ENCODE peak calls at places on chromosomes 11 and 22, in four cellular contexts. T, M, D and V are unnamed samples.
A peak's percentile ranks its signal among the peaks of the same experiment; 100 is the strongest.

GRCh38 chr22:50338042-50338573 is 5.0 kb upstream of the PPP6R2 start:
- DNase-seq in T (no peak), M (no peak), D (no peak), V (no peak)

GRCh38 chr11:6505577-6506240 is 8.6 kb downstream of the DNHD1 start:
- DNase-seq in D (no peak), T (peak; percentile 25), M (no peak), V (no peak)

GRCh38 chr11:125410091-125410490 is 86.0 kb downstream of the FEZ1 start:
- DNase-seq in M (no peak), T (no peak), D (no peak), V (no peak)

GRCh38 chr11:67032830-67033555 is 10.1 kb downstream of the SYT12 start:
- DNase-seq in T (no peak), D (peak; percentile 90), M (peak; percentile 69), V (peak; percentile 20)

GRCh38 chr11:46808804-46809431 is 37.2 kb downstream of the CKAP5 start:
- DNase-seq in M (no peak), T (no peak), D (no peak), V (no peak)

GRCh38 chr11:117993988-117994741 is 8.0 kb downstream of the IL10RA start:
- DNase-seq in D (peak; percentile 36), T (no peak), M (no peak), V (no peak)

GRCh38 chr11:31492320-31492913 is 17.0 kb downstream of the IMMP1L start:
- DNase-seq in M (no peak), D (no peak), T (no peak), V (no peak)

GRCh38 chr11:127332896-127333295 is 332.3 kb upstream of the KIRREL3 start:
- DNase-seq in M (no peak), D (no peak), T (no peak), V (no peak)

GRCh38 chr11:132258865-132259264 is 888.5 kb downstream of the NTM start:
- DNase-seq in D (no peak), T (no peak), M (no peak), V (no peak)

GRCh38 chr22:45083659-45084305 is 74.0 kb upstream of the PHF21B start:
- DNase-seq in M (no peak), T (no peak), D (no peak), V (no peak)

GRCh38 chr11:28209906-28210305 is 101.7 kb downstream of the METTL15 start:
- DNase-seq in M (no peak), D (no peak), T (no peak), V (no peak)

GRCh38 chr11:131511794-131512193 is 141.4 kb downstream of the NTM start:
- DNase-seq in M (no peak), D (no peak), T (peak; percentile 12), V (no peak)

GRCh38 chr11:123413636-123414035 is 16.4 kb upstream of the GRAMD1B start:
- DNase-seq in T (no peak), D (peak; percentile 91), M (no peak), V (peak; percentile 64)

GRCh38 chr22:45329536-45329936 is 19.8 kb downstream of the FAM118A start:
- DNase-seq in T (no peak), D (no peak), M (no peak), V (peak; percentile 57)

GRCh38 chr11:66181632-66182345 is 86.7 kb upstream of the RAB1B start:
- DNase-seq in T (no peak), D (no peak), M (no peak), V (no peak)

GRCh38 chr22:49515486-49515885 is 312.2 kb downstream of the BRD1 start:
- DNase-seq in M (no peak), D (no peak), T (no peak), V (no peak)

GRCh38 chr11:36018967-36019596 is 75.2 kb downstream of the LDLRAD3 start:
- DNase-seq in T (no peak), D (no peak), M (no peak), V (no peak)

GRCh38 chr11:27615833-27616232 is 84.4 kb downstream of the BDNF start:
- DNase-seq in T (no peak), M (no peak), D (no peak), V (no peak)

GRCh38 chr11:2761131-2762030 is 61.6 kb upstream of the KCNQ1OT1 start:
- DNase-seq in D (peak; percentile 12), T (no peak), M (no peak), V (peak; percentile 17)

GRCh38 chr11:111474432-111474831 is 37.8 kb downstream of the BTG4 start:
- DNase-seq in M (no peak), D (no peak), T (no peak), V (no peak)

GRCh38 chr22:42388130-42388797 is 43.9 kb downstream of the NFAM1 start:
- DNase-seq in T (no peak), M (no peak), D (no peak), V (no peak)

GRCh38 chr11:14041040-14041439 is 78.5 kb downstream of the SPON1 start:
- DNase-seq in D (no peak), T (no peak), M (no peak), V (no peak)

GRCh38 chr22:46547179-46547882 is 9.9 kb upstream of the CELSR1 start:
- DNase-seq in D (peak; percentile 88), M (peak; percentile 46), T (peak; percentile 68), V (no peak)

GRCh38 chr11:43736502-43737193 is 56.1 kb downstream of the HSD17B12 start:
- DNase-seq in D (no peak), T (no peak), M (no peak), V (no peak)

GRCh38 chr11:111387318-111387863 is 8.3 kb upstream of the POU2AF1 start:
- DNase-seq in D (peak; percentile 57), M (no peak), T (peak; percentile 86), V (no peak)

GRCh38 chr11:47127213-47127612 is 49.5 kb downstream of the ARFGAP2 start:
- DNase-seq in D (no peak), M (no peak), T (no peak), V (no peak)

GRCh38 chr22:44068422-44069191 is 44.5 kb downstream of the PARVB start:
- DNase-seq in M (no peak), D (no peak), T (no peak), V (no peak)

GRCh38 chr11:1292644-1293618 is 16.5 kb downstream of the TOLLIP start:
- DNase-seq in M (no peak), D (no peak), T (no peak), V (peak; percentile 13)

GRCh38 chr11:116890193-116890592 is 52.8 kb upstream of the APOA1 start:
- DNase-seq in D (no peak), T (no peak), M (no peak), V (no peak)

GRCh38 chr22:48580481-48580970 is 1247.1 kb downstream of the BRD1 start:
- DNase-seq in M (no peak), T (no peak), D (no peak), V (no peak)

GRCh38 chr11:96708469-96708868 is 318.7 kb downstream of the JRKL start:
- DNase-seq in M (no peak), D (no peak), T (no peak), V (no peak)

GRCh38 chr22:37784829-37785495 is 22.8 kb upstream of the GCAT start:
- DNase-seq in M (no peak), T (peak; percentile 88), D (no peak), V (no peak)

GRCh38 chr11:36165638-36166389 is 123.4 kb downstream of the COMMD9 start:
- DNase-seq in T (no peak), M (no peak), D (no peak), V (no peak)

GRCh38 chr11:73087730-73088129 is 54.4 kb downstream of the FCHSD2 start:
- DNase-seq in D (no peak), T (no peak), M (no peak), V (no peak)

GRCh38 chr11:69546735-69547370 is 65.4 kb downstream of the LINC01488 start:
- DNase-seq in D (no peak), T (no peak), M (no peak), V (no peak)

GRCh38 chr22:44404341-44405020 is 91.7 kb upstream of the SHISAL1 start:
- DNase-seq in D (no peak), T (no peak), M (no peak), V (no peak)

GRCh38 chr11:32830413-32830738 is 649 bp downstream of the PRRG4 start:
- DNase-seq in D (peak; percentile 11), T (peak; percentile 70), M (no peak), V (no peak)

GRCh38 chr11:110513521-110514450 is 84.0 kb downstream of the FDX1 start:
- DNase-seq in T (no peak), D (no peak), M (peak; percentile 40), V (no peak)

DNA sequence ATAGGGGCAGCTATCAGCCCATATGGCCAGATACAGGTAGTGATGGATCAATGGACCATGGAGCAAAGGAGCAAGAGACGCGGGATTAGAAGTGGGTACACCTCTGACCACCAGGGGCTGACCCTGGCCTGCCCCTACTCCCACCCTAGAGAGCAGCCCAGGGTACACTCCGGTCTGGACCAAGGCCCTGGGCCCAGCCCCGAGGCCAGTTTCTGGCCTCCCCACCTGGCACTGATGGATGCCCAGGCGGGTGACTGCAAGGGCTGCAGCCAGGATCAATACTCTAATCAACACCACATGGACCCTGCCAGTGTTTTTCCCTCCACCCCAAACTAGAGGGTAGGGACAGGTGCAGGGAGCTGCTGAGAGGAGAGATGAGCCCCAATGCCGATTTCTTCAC is 74.1 kb upstream of the NECTIN1 start:
- DNase-seq in T (no peak), M (no peak), D (no peak), V (no peak)
- H3K27ac ChIP-seq in T (no peak overlapping the region), M (no peak overlapping the region), D (no peak overlapping the region), V (no peak overlapping the region)

GRCh38 chr11:7892751-7893356 is 38.2 kb downstream of the OR10A6 start:
- DNase-seq in M (no peak), T (no peak), D (no peak), V (no peak)
- TF ChIP-seq CTCF in M (peak; percentile 53), T (peak; percentile 45), D (peak; percentile 73), V (no peak)

DNA sequence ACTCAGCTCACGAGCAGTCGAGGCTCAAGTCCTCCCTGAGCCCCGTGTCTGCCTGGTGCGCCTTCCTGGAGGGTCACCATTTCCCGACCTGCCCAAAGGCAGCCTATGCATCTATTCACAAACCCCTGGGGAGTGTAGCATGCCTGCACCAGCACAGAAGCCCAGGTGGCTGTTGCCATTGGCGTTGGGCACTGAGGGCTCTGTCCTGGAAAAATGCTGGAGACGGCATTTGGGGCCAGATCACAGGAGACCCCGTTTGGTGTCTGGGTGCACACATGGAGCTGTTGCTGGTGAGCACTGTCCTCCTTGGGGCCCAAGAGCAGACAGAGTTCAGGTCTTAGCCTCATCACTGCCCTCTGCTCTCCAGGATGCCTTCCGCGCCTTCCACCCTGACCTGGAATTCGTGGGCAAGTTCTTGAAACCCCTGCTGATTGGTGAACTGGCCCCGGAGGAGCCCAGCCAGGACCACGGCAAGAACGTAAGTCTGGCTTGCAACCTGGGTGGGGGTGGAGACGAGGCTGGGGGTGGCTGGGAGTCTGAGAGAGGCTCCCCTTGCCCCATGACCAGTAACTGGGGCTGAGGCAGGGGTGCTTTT is 9.4 kb downstream of the FADS2 start:
- DNase-seq in D (peak; percentile 5), T (no peak), M (no peak), V (no peak)
- TF ChIP-seq POLR2A in D (no peak), T (no peak), M (no peak), V (no peak)

GRCh38 chr11:112882494-112883381 is 78.5 kb upstream of the NCAM1 start:
- DNase-seq in M (no peak), T (no peak), D (no peak), V (no peak)
- H3K27ac ChIP-seq in M (no peak overlapping the region), T (no peak overlapping the region), D (no peak overlapping the region), V (no peak overlapping the region)

GRCh38 chr11:94171693-94172440 is 43.2 kb downstream of the PANX1 start:
- DNase-seq in M (no peak), D (peak; percentile 22), T (no peak), V (no peak)
- TF ChIP-seq CTCF in M (peak; percentile 20), D (peak; percentile 59), T (no peak), V (no peak)

GRCh38 chr11:77820565-77821348 is at the start of the genes AAMDC and RSF1:
- DNase-seq in T (peak; percentile 99), M (peak; percentile 97), D (peak; percentile 100), V (peak; percentile 99)
- TF ChIP-seq POLR2A in T (peak; percentile 97), M (peak; percentile 93), D (peak; percentile 94), V (peak; percentile 71)

GRCh38 chr22:19892925-19893324 is 38.3 kb upstream of the GNB1L start:
- DNase-seq in M (no peak), D (no peak), T (no peak), V (no peak)
- H3K27ac ChIP-seq in M (peak overlapping the region; percentile 75), D (no peak overlapping the region), T (peak overlapping the region; percentile 39), V (no peak overlapping the region)